ENCODE peak calls at places on chromosomes 3 and 15, in eight cellular contexts. U is stimulated activated CD8-positive, alpha-beta memory T cell treated with anti-CD3 and anti-CD28 coated beads, Interleukin-12 subunit alpha, Interleukin-12 subunit beta, amount 100 ng/mL, for 4 hours; G is activated CD8-positive, alpha-beta T cell treated with anti-CD3 and anti-CD28 coated beads for 36 hours; D is WERI-Rb-1; R is activated CD4-positive, alpha-beta T cell treated with anti-CD3 and anti-CD28 coated beads for 48 hours; L is hypothalamus; I is amygdala; E is fibroblast of pulmonary artery. B is an unnamed sample.
A peak's percentile ranks its signal among the peaks of the same experiment; 100 is the strongest.

GRCh38 chr3:63067999-63068645 is 192.9 kb upstream of the CADPS start:
- DNase-seq in U (no peak), G (peak; percentile 12), D (no peak), R (no peak), L (no peak), I (no peak), E (peak; percentile 56), B (no peak)

GRCh38 chr3:109774108-109774507 is 436.8 kb upstream of the DPPA4 start:
- DNase-seq in U (no peak), G (no peak), D (no peak), R (no peak), L (no peak), I (no peak), E (no peak), B (no peak)

GRCh38 chr15:57112178-57112577 is 193.7 kb downstream of the TCF12 start:
- DNase-seq in U (no peak), G (no peak), D (no peak), R (no peak), L (no peak), I (no peak), E (no peak), B (no peak)

GRCh38 chr15:95860406-95860805 is 470.1 kb upstream of the NR2F2 start:
- DNase-seq in U (no peak), G (no peak), D (no peak), R (no peak), L (no peak), I (no peak), E (no peak), B (no peak)

GRCh38 chr3:105137911-105138310 is 228.8 kb upstream of the ALCAM start:
- DNase-seq in U (no peak), G (no peak), D (no peak), R (no peak), L (no peak), I (no peak), E (peak; percentile 1), B (no peak)

GRCh38 chr3:148269816-148270215 is 427.9 kb upstream of the AGTR1 start:
- DNase-seq in U (no peak), G (no peak), D (no peak), R (no peak), L (no peak), I (peak; percentile 11), E (no peak), B (no peak)

GRCh38 chr15:43199945-43200488 is 14.8 kb downstream of the CCNDBP1 start:
- DNase-seq in U (no peak), G (no peak), D (no peak), R (no peak), L (no peak), I (no peak), E (no peak), B (no peak)

GRCh38 chr15:29925227-29926082 is 103.2 kb upstream of the TJP1 start:
- DNase-seq in U (no peak), G (peak; percentile 60), D (peak; percentile 92), R (peak; percentile 57), L (no peak), I (peak; percentile 35), E (peak; percentile 84), B (peak; percentile 56)

GRCh38 chr3:156180077-156180476 is 59.7 kb downstream of the KCNAB1 start:
- DNase-seq in U (no peak), G (no peak), D (no peak), R (no peak), L (no peak), I (no peak), E (peak; percentile 36), B (no peak)

GRCh38 chr3:71173421-71173975 is 410.0 kb downstream of the FOXP1 start:
- DNase-seq in U (no peak), G (no peak), D (no peak), R (no peak), L (no peak), I (no peak), E (peak; percentile 84), B (no peak)

GRCh38 chr3:129254536-129255230 is 5.3 kb downstream of the COPG1 start:
- DNase-seq in U (no peak), G (no peak), D (no peak), R (no peak), L (no peak), I (no peak), E (no peak), B (no peak)

GRCh38 chr3:48258530-48258929 is 17.6 kb downstream of the ZNF589 start:
- DNase-seq in U (no peak), G (no peak), D (no peak), R (no peak), L (no peak), I (no peak), E (no peak), B (no peak)